ENCODE peak calls at places on chromosomes 2 and 18, in ten cellular contexts. T, N, P, V, R, Q, I, U, M and A are unnamed samples.

GRCh38 chr2:7626139-7626537 is 708.9 kb downstream of the RNF144A start:
- DNase-seq in T (no peak), N (no peak), P (no peak), V (no peak), R (no peak), Q (no peak), I (no peak), U (no peak), M (no peak), A (no peak)

GRCh38 chr2:237894396-237894979 is 35.1 kb downstream of the RAMP1 start:
- DNase-seq in T (no peak), N (no peak), P (no peak), V (no peak), R (no peak), Q (no peak), I (no peak), U (no peak), M (no peak), A (no peak)

GRCh38 chr2:217943379-217944321 is 59.1 kb downstream of the TNS1 start:
- DNase-seq in T (peak), N (peak), P (peak), V (peak), R (peak), Q (peak), I (peak), U (no peak), M (no peak), A (no peak)

GRCh38 chr18:12886498-12887126 is 2.6 kb upstream of the PTPN2 start:
- DNase-seq in T (no peak), N (no peak), P (no peak), V (no peak), R (no peak), Q (no peak), I (no peak), U (no peak), M (no peak), A (no peak)

GRCh38 chr2:119196301-119197124 is 27.1 kb upstream of the STEAP3 start:
- DNase-seq in T (no peak), N (no peak), P (peak), V (no peak), R (no peak), Q (no peak), I (no peak), U (no peak), M (no peak), A (no peak)

GRCh38 chr2:43758738-43759137 is 15.1 kb upstream of the DYNC2LI1 start:
- DNase-seq in T (peak), N (no peak), P (no peak), V (no peak), R (no peak), Q (no peak), I (peak), U (no peak), M (no peak), A (no peak)

GRCh38 chr2:145012214-145012670 is 492.3 kb upstream of the ZEB2 start:
- DNase-seq in T (peak), N (no peak), P (no peak), V (no peak), R (no peak), Q (no peak), I (no peak), U (no peak), M (no peak), A (no peak)

GRCh38 chr18:59802031-59802430 is 97.8 kb upstream of the PMAIP1 start:
- DNase-seq in T (no peak), N (no peak), P (no peak), V (no peak), R (no peak), Q (no peak), I (no peak), U (no peak), M (peak), A (no peak)

GRCh38 chr18:13161276-13161899 is 57.2 kb upstream of the LDLRAD4 start:
- DNase-seq in T (no peak), N (no peak), P (no peak), V (no peak), R (no peak), Q (no peak), I (no peak), U (no peak), M (no peak), A (no peak)

GRCh38 chr18:48229445-48230052 is 179.6 kb downstream of the ZBTB7C start:
- DNase-seq in T (no peak), N (no peak), P (no peak), V (no peak), R (no peak), Q (no peak), I (peak), U (no peak), M (no peak), A (no peak)

GRCh38 chr2:138267161-138267901 is 234.2 kb upstream of the SPOPL start:
- DNase-seq in T (peak), N (no peak), P (no peak), V (no peak), R (peak), Q (no peak), I (no peak), U (no peak), M (peak), A (no peak)

GRCh38 chr2:159211447-159212396 is 74.8 kb downstream of the WDSUB1 start:
- DNase-seq in T (peak), N (no peak), P (no peak), V (no peak), R (no peak), Q (peak), I (peak), U (no peak), M (no peak), A (no peak)

GRCh38 chr2:197310271-197310939 is at the start of gene ANKRD44:
- DNase-seq in T (peak), N (peak), P (peak), V (peak), R (peak), Q (peak), I (peak), U (peak), M (peak), A (peak)

GRCh38 chr2:74436804-74437695 is 4.7 kb downstream of the RTKN start:
- DNase-seq in T (no peak), N (no peak), P (no peak), V (no peak), R (peak), Q (no peak), I (no peak), U (no peak), M (no peak), A (no peak)

GRCh38 chr2:111071480-111072143 is 49.1 kb upstream of the BCL2L11 start:
- DNase-seq in T (peak), N (no peak), P (peak), V (no peak), R (peak), Q (no peak), I (no peak), U (no peak), M (no peak), A (peak)

GRCh38 chr2:133338224-133338623 is 230.0 kb downstream of the NCKAP5 start:
- DNase-seq in T (peak), N (no peak), P (no peak), V (no peak), R (no peak), Q (no peak), I (no peak), U (no peak), M (no peak), A (no peak)

GRCh38 chr2:229586746-229587705 is 127.3 kb downstream of the DNER start:
- DNase-seq in T (peak), N (peak), P (peak), V (peak), R (peak), Q (peak), I (peak), U (no peak), M (no peak), A (peak)

GRCh38 chr18:73679941-73680700 is 467.5 kb downstream of the FBXO15 start:
- DNase-seq in T (peak), N (no peak), P (no peak), V (no peak), R (peak), Q (no peak), I (no peak), U (no peak), M (no peak), A (no peak)

GRCh38 chr2:239445771-239446524 is 45.1 kb upstream of the HDAC4 start:
- DNase-seq in T (peak), N (no peak), P (no peak), V (no peak), R (no peak), Q (no peak), I (no peak), U (no peak), M (no peak), A (no peak)

GRCh38 chr2:3651686-3652516 is 6.1 kb upstream of the ALLC start:
- DNase-seq in T (peak), N (peak), P (peak), V (peak), R (peak), Q (peak), I (peak), U (peak), M (peak), A (no peak)

GRCh38 chr2:9768388-9768787 is 74.9 kb upstream of the TAF1B start:
- DNase-seq in T (no peak), N (peak), P (peak), V (peak), R (no peak), Q (peak), I (peak), U (no peak), M (no peak), A (no peak)

GRCh38 chr18:26397019-26397418 is 151.3 kb downstream of the KCTD1 start:
- DNase-seq in T (no peak), N (no peak), P (no peak), V (no peak), R (no peak), Q (no peak), I (no peak), U (no peak), M (no peak), A (no peak)

GRCh38 chr2:112626604-112627059 is 19.1 kb upstream of the SLC20A1 start:
- DNase-seq in T (peak), N (peak), P (peak), V (peak), R (no peak), Q (peak), I (peak), U (peak), M (peak), A (peak)

GRCh38 chr2:134258684-134259408 is 5.0 kb downstream of the MGAT5 start:
- DNase-seq in T (no peak), N (no peak), P (no peak), V (no peak), R (no peak), Q (no peak), I (no peak), U (peak), M (no peak), A (no peak)

GRCh38 chr2:55038428-55038827 is 11.8 kb downstream of the RTN4 start:
- DNase-seq in T (peak), N (no peak), P (no peak), V (no peak), R (no peak), Q (no peak), I (no peak), U (no peak), M (no peak), A (no peak)

GRCh38 chr18:77544792-77545191 is 295.1 kb downstream of the GALR1 start:
- DNase-seq in T (no peak), N (no peak), P (no peak), V (no peak), R (no peak), Q (no peak), I (no peak), U (no peak), M (no peak), A (no peak)

GRCh38 chr2:181656450-181657261 is at the start of gene CERKL:
- DNase-seq in T (peak), N (peak), P (peak), V (peak), R (no peak), Q (peak), I (peak), U (no peak), M (peak), A (no peak)
- TF ChIP-seq CTCF in T (no peak), N (peak), P (no peak), V (no peak), R (peak), Q (peak), I (no peak), U (no peak), M (peak), A (peak)

DNA sequence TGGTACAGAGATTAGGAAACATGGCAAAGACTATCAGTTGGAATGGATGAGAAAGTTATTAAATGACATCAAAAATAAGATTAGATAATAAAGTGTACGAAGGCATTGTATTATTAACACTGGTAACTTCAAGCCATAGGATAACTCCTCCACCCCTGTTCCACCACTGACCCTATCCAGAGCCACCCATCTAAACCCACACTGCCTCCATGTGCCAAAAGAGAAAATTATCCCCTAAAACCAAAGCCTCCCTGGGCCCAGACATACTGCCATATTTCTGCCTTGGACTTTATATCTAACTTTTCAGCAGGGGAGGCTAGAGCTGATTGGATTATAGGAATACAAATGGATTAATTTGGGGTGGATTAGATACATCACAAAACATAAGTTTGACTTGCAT is 443.7 kb downstream of the BCL11A start:
- DNase-seq in T (no peak), N (no peak), P (no peak), V (no peak), R (no peak), Q (no peak), I (no peak), U (no peak), M (no peak), A (no peak)
- TF ChIP-seq CTCF in T (no peak), N (no peak), P (no peak), V (no peak), R (no peak), Q (no peak), I (no peak), U (no peak), M (no peak), A (no peak)

GRCh38 chr18:38851526-38851925 is 1285.9 kb upstream of the CELF4 start:
- DNase-seq in T (no peak), N (no peak), P (no peak), V (no peak), R (no peak), Q (no peak), I (no peak), U (no peak), M (no peak), A (no peak)

GRCh38 chr18:38847326-38847725 is 1281.7 kb upstream of the CELF4 start:
- DNase-seq in T (no peak), N (no peak), P (no peak), V (no peak), R (no peak), Q (no peak), I (no peak), U (no peak), M (no peak), A (no peak)
- TF ChIP-seq CTCF in T (no peak), N (no peak), P (no peak), V (no peak), R (no peak), Q (no peak), I (no peak), U (no peak), M (no peak), A (no peak)

GRCh38 chr2:181954538-181954883 is 31.1 kb upstream of the PPP1R1C start:
- DNase-seq in T (no peak), N (no peak), P (no peak), V (no peak), R (no peak), Q (no peak), I (no peak), U (no peak), M (no peak), A (no peak)
- TF ChIP-seq CTCF in T (no peak), N (no peak), P (no peak), V (no peak), R (no peak), Q (no peak), I (no peak), U (no peak), M (no peak), A (no peak)

GRCh38 chr2:120958623-120959366 is 223.1 kb downstream of the GLI2 start:
- DNase-seq in T (no peak), N (peak), P (peak), V (no peak), R (no peak), Q (no peak), I (peak), U (no peak), M (no peak), A (no peak)
- TF ChIP-seq CTCF in T (peak), N (peak), P (peak), V (no peak), R (peak), Q (peak), I (peak), U (no peak), M (peak), A (peak)